ENCODE peak calls at places on chromosomes 12 and 14, in four cellular contexts. H is spleen, C is GM23248, S is psoas muscle. J is an unnamed sample.

GRCh38 chr12:4719821-4720636 is at the start of gene GALNT8:
- DNase-seq in H (no peak), C (no peak), S (no peak), J (no peak)

GRCh38 chr14:52703225-52703624 is 3.8 kb upstream of the PSMC6 start:
- DNase-seq in H (no peak), C (peak; percentile 99), S (no peak), J (peak; percentile 89)

GRCh38 chr12:93541578-93542217 is 30.8 kb upstream of the SOCS2 start:
- DNase-seq in H (no peak), C (no peak), S (no peak), J (no peak)

GRCh38 chr12:104974626-104975290 is 11.4 kb upstream of the NOPCHAP1 start:
- DNase-seq in H (no peak), C (peak; percentile 91), S (no peak), J (no peak)

GRCh38 chr12:63419119-63419518 is 249.2 kb downstream of the DPY19L2 start:
- DNase-seq in H (no peak), C (no peak), S (no peak), J (no peak)

GRCh38 chr14:103624860-103625259 is 4.2 kb upstream of the KLC1 start:
- DNase-seq in H (peak; percentile 89), C (peak; percentile 96), S (peak; percentile 86), J (peak; percentile 93)

GRCh38 chr12:112161711-112162110 is 36.4 kb downstream of the TRAFD1 start:
- DNase-seq in H (peak; percentile 64), C (no peak), S (no peak), J (no peak)

GRCh38 chr14:101716077-101716950 is 45.2 kb upstream of the PPP2R5C start:
- DNase-seq in H (peak; percentile 68), C (no peak), S (no peak), J (no peak)

GRCh38 chr12:132354211-132354981 is 25.0 kb upstream of the GALNT9 start:
- DNase-seq in H (peak; percentile 61), C (no peak), S (no peak), J (peak; percentile 43)

GRCh38 chr12:116687888-116688287 is 50.0 kb downstream of the SPRING1 start:
- DNase-seq in H (peak; percentile 86), C (peak; percentile 48), S (peak; percentile 70), J (peak; percentile 41)

GRCh38 chr14:94517248-94517640 is 8.0 kb upstream of the SERPINA12 start:
- DNase-seq in H (peak; percentile 41), C (peak; percentile 14), S (no peak), J (no peak)

GRCh38 chr14:97873291-97873690 is 1076.1 kb downstream of the VRK1 start:
- DNase-seq in H (no peak), C (no peak), S (no peak), J (no peak)

GRCh38 chr12:15829949-15830348 is 40.8 kb upstream of the EPS8 start:
- DNase-seq in H (no peak), C (peak; percentile 71), S (no peak), J (peak; percentile 31)

GRCh38 chr12:114701104-114701414 is 17.1 kb upstream of the TBX3 start:
- DNase-seq in H (no peak), C (peak; percentile 16), S (no peak), J (peak; percentile 48)

GRCh38 chr12:30753761-30754382 is 879 bp downstream of the CAPRIN2 start:
- DNase-seq in H (no peak), C (peak; percentile 62), S (no peak), J (no peak)

GRCh38 chr14:74655597-74656389 is 43.8 kb upstream of the LTBP2 start:
- DNase-seq in H (no peak), C (peak; percentile 84), S (no peak), J (no peak)

GRCh38 chr12:93156091-93156490 is 221.6 kb upstream of the NUDT4 start:
- DNase-seq in H (no peak), C (no peak), S (no peak), J (no peak)

GRCh38 chr12:43742106-43742505 is 16.5 kb downstream of the PUS7L start:
- DNase-seq in H (no peak), C (peak; percentile 89), S (no peak), J (no peak)

GRCh38 chr12:66823857-66824570 is 145.1 kb upstream of the GRIP1 start:
- DNase-seq in H (no peak), C (no peak), S (no peak), J (peak; percentile 5)

GRCh38 chr12:54622463-54623183 is 12.1 kb downstream of the LACRT start:
- DNase-seq in H (no peak), C (peak; percentile 12), S (no peak), J (no peak)

GRCh38 chr14:91380610-91381371 is 36.8 kb downstream of the CCDC88C start:
- DNase-seq in H (no peak), C (no peak), S (peak; percentile 32), J (peak; percentile 55)

GRCh38 chr12:95216704-95217376 is 427 bp downstream of the FGD6 start:
- DNase-seq in H (no peak), C (no peak), S (no peak), J (no peak)

GRCh38 chr12:24853588-24853987 is 95.3 kb downstream of the BCAT1 start:
- DNase-seq in H (no peak), C (peak; percentile 81), S (no peak), J (no peak)

GRCh38 chr12:15682826-15683225 is 106.4 kb downstream of the EPS8 start:
- DNase-seq in H (no peak), C (peak; percentile 51), S (no peak), J (no peak)

DNA sequence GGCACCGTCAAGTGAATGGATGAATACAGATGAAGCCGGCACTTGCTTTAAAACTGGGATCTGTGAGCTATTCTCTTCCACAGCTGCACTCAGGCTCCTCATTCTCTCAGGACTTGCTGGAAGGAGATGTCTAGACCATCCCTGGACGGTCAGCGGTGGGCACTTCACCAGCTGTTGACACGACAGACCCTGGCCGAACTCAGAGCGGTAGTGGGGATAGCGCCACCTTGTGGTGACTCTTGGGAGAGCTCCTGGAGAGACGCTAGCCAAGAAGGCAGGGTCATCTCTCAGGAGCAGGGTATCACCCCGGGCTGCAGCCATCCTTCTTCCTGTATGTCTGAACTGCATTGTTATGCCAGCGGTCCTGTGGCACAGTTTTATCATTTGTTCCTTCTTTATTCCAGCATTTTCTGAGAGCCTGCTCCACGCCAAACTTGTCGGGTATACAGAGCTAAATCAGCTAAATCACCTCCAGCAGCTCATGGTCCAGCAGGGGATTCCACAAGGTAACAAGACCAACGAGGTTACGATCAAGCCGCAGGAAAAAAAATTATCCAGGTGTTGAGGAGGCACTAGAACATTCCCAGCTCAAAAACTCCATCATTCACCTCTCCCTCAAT is 10.0 kb downstream of the WNT1 start:
- DNase-seq in H (peak; percentile 89), C (peak; percentile 57), S (peak; percentile 84), J (peak; percentile 56)
- H3K4me3 ChIP-seq in H (no peak overlapping the region), C (no peak overlapping the region), S (no peak overlapping the region), J (no peak overlapping the region)

GRCh38 chr14:26174395-26174794 is 423.4 kb downstream of the NOVA1 start:
- DNase-seq in H (no peak), C (no peak), S (no peak), J (no peak)

GRCh38 chr14:26175659-26176058 is 422.2 kb downstream of the NOVA1 start:
- DNase-seq in H (peak; percentile 51), C (no peak), S (no peak), J (no peak)

GRCh38 chr14:26173581-26173980 is 424.3 kb downstream of the NOVA1 start:
- DNase-seq in H (no peak), C (peak; percentile 11), S (no peak), J (no peak)

DNA sequence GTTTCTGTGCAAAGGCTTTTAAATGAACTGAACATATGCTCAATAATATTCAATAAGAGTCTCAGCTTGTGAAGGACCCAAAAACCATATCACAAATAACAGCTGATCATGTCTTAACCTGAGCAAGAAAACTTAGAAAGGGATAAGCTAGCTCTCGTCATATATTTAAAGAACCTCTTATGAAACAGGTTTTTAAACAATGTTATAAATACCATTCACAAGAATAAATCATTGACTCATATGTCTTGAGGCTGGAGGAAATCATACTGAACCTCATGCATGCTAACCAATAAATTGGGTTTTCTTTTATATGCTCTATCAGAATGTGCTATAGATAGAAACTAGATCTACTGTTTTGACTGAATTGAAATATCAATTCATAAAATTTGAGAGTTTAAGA is 426.9 kb downstream of the NOVA1 start:
- DNase-seq in H (no peak), C (no peak), S (no peak), J (no peak)
- H3K9me3 ChIP-seq in H (no peaks in the 10 kb centered on the region), C (no peaks in the 10 kb centered on the region), S (no peaks in the 10 kb centered on the region), J (no peaks in the 10 kb centered on the region)

GRCh38 chr12:84807249-84807648 is 105.3 kb downstream of the SLC6A15 start:
- DNase-seq in H (no peak), C (peak; percentile 75), S (no peak), J (no peak)
- H3K4me3 ChIP-seq in H (no peak overlapping the region), C (no peak overlapping the region), S (no peak overlapping the region), J (no peak overlapping the region)

DNA sequence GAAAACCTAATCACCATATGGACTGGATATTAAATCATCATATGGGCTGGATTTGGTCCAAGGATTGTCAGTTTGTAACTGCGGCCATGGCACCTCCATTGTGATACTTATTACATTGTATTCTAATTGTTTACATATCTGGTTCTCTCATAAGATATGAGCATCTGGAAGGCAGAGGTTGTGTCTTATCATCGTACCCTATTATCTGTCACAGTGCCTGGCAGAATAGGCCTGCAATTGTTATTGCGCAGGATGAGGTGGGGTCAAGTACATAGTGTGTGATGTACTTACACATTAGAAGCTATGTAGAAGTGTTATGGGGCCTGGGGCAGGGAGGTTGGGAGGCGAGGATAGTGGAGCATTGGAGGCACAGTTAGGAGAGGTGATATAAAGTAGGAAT is 4.7 kb downstream of the IFT43 start:
- DNase-seq in H (no peak), C (no peak), S (no peak), J (no peak)
- H3K9me3 ChIP-seq in H (no peaks in the 10 kb centered on the region), C (no peaks in the 10 kb centered on the region), S (no peaks in the 10 kb centered on the region), J (no peaks in the 10 kb centered on the region)

GRCh38 chr12:57863676-57864075 is 17.1 kb upstream of the CTDSP2 start:
- DNase-seq in H (no peak), C (no peak), S (no peak), J (no peak)
- H3K4me3 ChIP-seq in H (no peak overlapping the region), C (no peak overlapping the region), S (no peak overlapping the region), J (no peak overlapping the region)